ENCODE peak calls at places on chromosomes 12 and 14, in four cellular contexts. Z is HepG2, E is K562, H is HCT116. L is an unnamed sample.

GRCh38 chr12:92297932-92298681 is 152.5 kb upstream of the BTG1 start:
- DNase-seq in Z (no peak), E (no peak), H (no peak), L (no peak)

GRCh38 chr14:97848351-97848980 is 1051.3 kb downstream of the VRK1 start:
- DNase-seq in Z (no peak), E (no peak), H (no peak), L (peak)

GRCh38 chr14:73771848-73772705 is 57.9 kb upstream of the PNMA1 start:
- DNase-seq in Z (peak), E (peak), H (no peak), L (no peak)

GRCh38 chr14:76977793-76978730 is 50.4 kb downstream of the IRF2BPL start:
- DNase-seq in Z (peak), E (peak), H (no peak), L (no peak)

GRCh38 chr12:26097046-26097878 is 27.6 kb downstream of the BHLHE41 start:
- DNase-seq in Z (peak), E (peak), H (peak), L (peak)

GRCh38 chr14:89178802-89179201 is 238.2 kb downstream of the FOXN3 start:
- DNase-seq in Z (no peak), E (no peak), H (no peak), L (no peak)

GRCh38 chr12:91274886-91275285 is 92.3 kb upstream of the DCN start:
- DNase-seq in Z (no peak), E (no peak), H (no peak), L (no peak)

GRCh38 chr12:1398673-1399072 is 195.7 kb downstream of the FBXL14 start:
- DNase-seq in Z (no peak), E (no peak), H (no peak), L (no peak)

DNA sequence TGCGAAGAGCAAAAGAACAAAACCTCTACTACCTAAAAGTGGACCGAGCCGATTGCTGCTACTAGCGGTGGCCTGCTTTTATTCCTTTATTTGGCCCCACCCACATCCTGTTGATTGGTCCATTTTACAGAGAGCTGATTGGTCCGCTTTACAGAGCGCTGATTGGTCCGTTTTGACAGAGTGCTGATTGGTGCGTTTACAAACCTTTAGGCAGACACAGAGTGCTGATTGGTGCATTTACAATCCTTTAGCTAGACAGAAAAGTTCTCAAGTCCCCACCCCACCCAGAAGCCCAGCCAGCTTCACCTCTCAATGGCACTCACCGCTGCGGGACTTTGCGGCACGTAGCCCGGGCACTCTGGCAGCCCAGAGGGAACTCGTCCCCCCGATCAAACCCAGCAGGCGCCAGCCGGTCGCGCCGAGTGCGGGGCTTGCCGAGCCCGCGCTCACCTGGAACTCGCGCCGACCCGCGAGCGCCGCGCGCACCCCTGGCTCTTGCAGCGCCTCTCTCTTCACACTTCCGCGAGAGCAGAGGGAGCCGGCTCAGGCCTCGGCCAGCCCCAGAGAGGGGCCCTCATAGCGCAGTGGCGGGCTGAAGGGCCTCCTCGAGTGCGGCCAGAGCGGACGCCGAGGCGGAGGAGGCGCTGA is 8.7 kb upstream of the FGD4 start:
- DNase-seq in Z (peak), E (no peak), H (no peak), L (no peak)
- H3K4me3 ChIP-seq in Z (peak), E (no peak), H (no peak), L (no peak)

GRCh38 chr12:6905414-6906040 is 905 bp downstream of the LRRC23 start:
- DNase-seq in Z (no peak), E (no peak), H (no peak), L (no peak)

GRCh38 chr12:6902448-6902847 is 2.2 kb upstream of the LRRC23 start:
- DNase-seq in Z (no peak), E (no peak), H (no peak), L (no peak)

GRCh38 chr12:6904280-6905276 is at the start of gene LRRC23:
- DNase-seq in Z (peak), E (peak), H (peak), L (peak)

GRCh38 chr12:6899837-6900519 is 4.6 kb upstream of the LRRC23 start:
- DNase-seq in Z (peak), E (no peak), H (no peak), L (no peak)

DNA sequence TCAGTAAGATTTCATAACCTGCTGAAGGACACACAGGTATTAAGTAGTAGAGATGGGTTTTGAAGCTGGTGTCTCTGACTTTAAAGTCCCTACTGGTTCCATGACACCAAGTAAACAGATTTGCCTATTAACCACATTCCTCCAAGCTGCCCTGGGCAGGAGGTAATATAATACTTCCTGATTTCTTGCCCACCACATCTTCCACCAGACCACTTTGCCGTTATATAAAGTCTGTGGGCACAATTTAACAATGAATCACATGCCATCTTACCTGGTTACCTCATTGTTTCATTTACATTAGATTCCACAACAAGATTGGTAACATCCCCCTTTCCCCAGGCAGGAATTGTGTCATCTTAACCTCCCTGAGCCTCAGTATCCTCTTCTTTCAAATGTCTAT is 910 bp upstream of the LRRC23 start:
- DNase-seq in Z (no peak), E (no peak), H (no peak), L (no peak)
- TF ChIP-seq ZNF274 in Z (no peak), E (no peak), H (no peak), L (no peak)

GRCh38 chr12:56932867-56933266 is 1.3 kb downstream of the SDR9C7 start:
- DNase-seq in Z (no peak), E (no peak), H (no peak), L (no peak)
- H3K4me3 ChIP-seq in Z (no peak), E (no peak), H (no peak), L (no peak)

GRCh38 chr12:82966160-82966559 is 279.5 kb downstream of the TMTC2 start:
- DNase-seq in Z (no peak), E (no peak), H (no peak), L (no peak)
- TF ChIP-seq ZNF274 in Z (no peak), E (no peak), H (no peak), L (no peak)

GRCh38 chr12:120115066-120115465 is 1.5 kb downstream of the RAB35 start:
- DNase-seq in Z (no peak), E (no peak), H (no peak), L (no peak)
- H3K4me3 ChIP-seq in Z (peak), E (peak), H (peak), L (peak)

DNA sequence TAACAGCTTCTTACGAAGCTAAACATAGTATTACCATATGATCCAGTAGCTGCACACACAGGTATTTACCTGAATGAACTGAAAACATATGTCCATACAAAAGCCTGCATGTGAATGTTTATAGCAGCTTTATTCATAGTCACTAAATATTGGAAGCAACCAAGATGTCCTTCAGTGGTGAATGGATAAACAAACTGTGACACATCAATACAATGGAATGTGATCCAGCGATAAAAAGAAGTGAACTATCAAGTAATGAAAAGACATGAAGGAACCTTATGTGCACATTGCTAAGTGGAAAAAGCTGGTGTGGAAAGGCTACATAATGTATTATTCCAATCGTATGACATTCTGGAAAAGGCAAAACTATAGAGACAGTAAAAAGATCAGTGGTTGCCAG is 38.1 kb upstream of the JDP2 start:
- DNase-seq in Z (no peak), E (no peak), H (no peak), L (no peak)
- TF ChIP-seq ZNF274 in Z (no peak), E (no peak), H (no peak), L (no peak)

DNA sequence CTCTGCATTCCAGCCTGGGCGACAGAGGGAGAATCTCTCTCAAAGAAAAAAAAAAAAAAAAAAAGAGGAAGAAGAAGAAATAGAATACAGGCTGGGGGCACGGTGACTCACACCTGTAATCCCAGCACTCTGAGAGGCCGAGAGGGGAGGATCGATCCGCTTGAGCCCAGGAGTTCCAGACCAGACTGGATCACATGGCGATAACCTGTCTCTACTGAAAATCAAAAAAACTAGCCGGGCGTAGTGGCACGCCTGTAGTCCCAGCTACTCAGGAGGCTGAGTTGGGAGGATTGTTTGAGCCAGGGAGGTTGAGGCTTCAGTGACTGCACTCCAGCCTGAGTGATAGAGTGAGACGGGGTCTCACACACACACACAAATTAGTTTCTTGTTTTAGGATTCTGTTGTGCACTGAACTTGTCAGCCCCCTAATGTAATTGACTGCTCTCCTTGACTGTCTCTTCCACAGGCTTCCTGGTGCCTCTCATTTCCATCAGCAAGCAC is 963 bp upstream of the TINF2 start:
- DNase-seq in Z (peak), E (no peak), H (no peak), L (no peak)
- H3K4me3 ChIP-seq in Z (peak), E (peak), H (peak), L (peak)

L was measured in NT2/D1.